ENCODE peak calls at places on chromosomes 3 and 15, in five cellular contexts. I is activated CD4-positive, alpha-beta T cell treated with anti-CD3 and anti-CD28 coated beads, Interleukin-2, amount 10 ng/mL, durations not matched to agents 7 days and 5 days; Y is iPS DF 6.9; W is left ventricle myocardium inferior; R is stimulated activated naive CD8-positive, alpha-beta T cell treated with anti-CD3 and anti-CD28 coated beads, Interleukin-15, Interleukin-2, amounts not matched to agents 100 U/mL and 50 U/mL, for 24 hours. T is an unnamed sample.
A peak's percentile ranks its signal among the peaks of the same experiment; 100 is the strongest.

GRCh38 chr3:52685285-52685704 is 418 bp downstream of the PBRM1 start:
- DNase-seq in Y (peak; percentile 25), R (peak; percentile 88), I (peak; percentile 77), W (peak; percentile 82), T (peak; percentile 87)

GRCh38 chr3:197001972-197002700 is 27.5 kb downstream of the MELTF start:
- DNase-seq in R (no peak), Y (no peak), I (no peak), W (peak; percentile 21), T (no peak)

GRCh38 chr3:159798951-159799350 is 189.7 kb upstream of the IL12A start:
- DNase-seq in I (no peak), Y (no peak), R (no peak), W (no peak), T (no peak)

GRCh38 chr3:71518089-71518488 is 65.4 kb downstream of the FOXP1 start:
- DNase-seq in Y (no peak), W (no peak), R (no peak), I (no peak), T (no peak)

GRCh38 chr15:85044251-85044853 is 62.7 kb downstream of the PDE8A start:
- DNase-seq in I (peak; percentile 57), W (no peak), Y (peak; percentile 35), R (peak; percentile 52), T (no peak)

GRCh38 chr3:100073555-100074307 is 40.6 kb downstream of the FILIP1L start:
- DNase-seq in W (peak; percentile 27), I (peak; percentile 16), Y (no peak), R (peak; percentile 19), T (no peak)

GRCh38 chr15:48570838-48571237 is 74.7 kb downstream of the FBN1 start:
- DNase-seq in R (no peak), Y (no peak), W (no peak), I (no peak), T (no peak)

GRCh38 chr3:48157950-48158376 is 30.3 kb downstream of the CDC25A start:
- DNase-seq in Y (peak; percentile 33), R (peak; percentile 61), W (peak; percentile 61), I (peak; percentile 62), T (peak; percentile 70)

T was measured in lower lobe of right lung.